ENCODE peak calls at places on chromosome 4, in eight cellular contexts. One of them, this sample, is unnamed.
A peak's percentile ranks its signal among the peaks of the same experiment; 100 is the strongest.

GRCh38 chr4:41480985-41481384 is 57.0 kb upstream of the LIMCH1 start:
- DNase-seq in uterus: no peak
- DNase-seq in adrenal gland: no peak
- DNase-seq in H1: no peak
- DNase-seq in A549: no peak
- DNase-seq in breast epithelium: no peak
- DNase-seq in endothelial cell of umbilical vein: no peak
- DNase-seq in sigmoid colon: no peak
- DNase-seq in this sample: no peak

GRCh38 chr4:147793569-147793968 is 61.7 kb downstream of the ARHGAP10 start:
- DNase-seq in sigmoid colon: no peak
- DNase-seq in A549: no peak
- DNase-seq in uterus: no peak
- DNase-seq in adrenal gland: no peak
- DNase-seq in breast epithelium: no peak
- DNase-seq in H1: no peak
- DNase-seq in endothelial cell of umbilical vein: no peak
- DNase-seq in this sample: no peak

GRCh38 chr4:100189820-100190642 is at the start of gene DDIT4L:
- DNase-seq in endothelial cell of umbilical vein: peak; percentile 42
- DNase-seq in sigmoid colon: peak; percentile 73
- DNase-seq in breast epithelium: no peak
- DNase-seq in H1: no peak
- DNase-seq in A549: peak; percentile 17
- DNase-seq in adrenal gland: peak; percentile 49
- DNase-seq in uterus: peak; percentile 29
- DNase-seq in this sample: no peak

GRCh38 chr4:151604238-151604637 is 156.6 kb downstream of the GATB start:
- DNase-seq in H1: no peak
- DNase-seq in A549: peak; percentile 6
- DNase-seq in breast epithelium: no peak
- DNase-seq in adrenal gland: no peak
- DNase-seq in endothelial cell of umbilical vein: peak; percentile 33
- DNase-seq in uterus: no peak
- DNase-seq in sigmoid colon: no peak
- DNase-seq in this sample: no peak

GRCh38 chr4:145909331-145909730 is 29.3 kb downstream of the ZNF827 start:
- DNase-seq in uterus: peak; percentile 87
- DNase-seq in H1: peak; percentile 13
- DNase-seq in breast epithelium: peak; percentile 71
- DNase-seq in adrenal gland: no peak
- DNase-seq in A549: peak; percentile 74
- DNase-seq in sigmoid colon: peak; percentile 92
- DNase-seq in endothelial cell of umbilical vein: no peak
- DNase-seq in this sample: no peak

GRCh38 chr4:26854701-26855100 is 5.9 kb upstream of the STIM2 start:
- DNase-seq in endothelial cell of umbilical vein: no peak
- DNase-seq in adrenal gland: no peak
- DNase-seq in sigmoid colon: no peak
- DNase-seq in A549: no peak
- DNase-seq in H1: no peak
- DNase-seq in breast epithelium: no peak
- DNase-seq in uterus: no peak
- DNase-seq in this sample: no peak

GRCh38 chr4:181952478-181952877 is 290.7 kb upstream of the TENM3 start:
- DNase-seq in breast epithelium: peak; percentile 21
- DNase-seq in endothelial cell of umbilical vein: peak; percentile 31
- DNase-seq in uterus: no peak
- DNase-seq in H1: no peak
- DNase-seq in adrenal gland: peak; percentile 69
- DNase-seq in A549: peak; percentile 4
- DNase-seq in sigmoid colon: no peak
- DNase-seq in this sample: no peak

GRCh38 chr4:123479944-123480343 is 83.3 kb downstream of the SPRY1 start:
- DNase-seq in breast epithelium: no peak
- DNase-seq in uterus: no peak
- DNase-seq in H1: no peak
- DNase-seq in endothelial cell of umbilical vein: no peak
- DNase-seq in adrenal gland: no peak
- DNase-seq in A549: no peak
- DNase-seq in sigmoid colon: no peak
- DNase-seq in this sample: no peak

GRCh38 chr4:38177792-38178665 is 217.8 kb downstream of the PTTG2 start:
- DNase-seq in H1: no peak
- DNase-seq in uterus: peak; percentile 72
- DNase-seq in breast epithelium: no peak
- DNase-seq in endothelial cell of umbilical vein: no peak
- DNase-seq in adrenal gland: peak; percentile 42
- DNase-seq in sigmoid colon: peak; percentile 85
- DNase-seq in A549: no peak
- DNase-seq in this sample: peak; percentile 50

GRCh38 chr4:95417531-95417930 is 131.2 kb downstream of the UNC5C start:
- DNase-seq in A549: no peak
- DNase-seq in breast epithelium: no peak
- DNase-seq in adrenal gland: no peak
- DNase-seq in endothelial cell of umbilical vein: no peak
- DNase-seq in sigmoid colon: no peak
- DNase-seq in uterus: no peak
- DNase-seq in H1: no peak
- DNase-seq in this sample: no peak

DNA sequence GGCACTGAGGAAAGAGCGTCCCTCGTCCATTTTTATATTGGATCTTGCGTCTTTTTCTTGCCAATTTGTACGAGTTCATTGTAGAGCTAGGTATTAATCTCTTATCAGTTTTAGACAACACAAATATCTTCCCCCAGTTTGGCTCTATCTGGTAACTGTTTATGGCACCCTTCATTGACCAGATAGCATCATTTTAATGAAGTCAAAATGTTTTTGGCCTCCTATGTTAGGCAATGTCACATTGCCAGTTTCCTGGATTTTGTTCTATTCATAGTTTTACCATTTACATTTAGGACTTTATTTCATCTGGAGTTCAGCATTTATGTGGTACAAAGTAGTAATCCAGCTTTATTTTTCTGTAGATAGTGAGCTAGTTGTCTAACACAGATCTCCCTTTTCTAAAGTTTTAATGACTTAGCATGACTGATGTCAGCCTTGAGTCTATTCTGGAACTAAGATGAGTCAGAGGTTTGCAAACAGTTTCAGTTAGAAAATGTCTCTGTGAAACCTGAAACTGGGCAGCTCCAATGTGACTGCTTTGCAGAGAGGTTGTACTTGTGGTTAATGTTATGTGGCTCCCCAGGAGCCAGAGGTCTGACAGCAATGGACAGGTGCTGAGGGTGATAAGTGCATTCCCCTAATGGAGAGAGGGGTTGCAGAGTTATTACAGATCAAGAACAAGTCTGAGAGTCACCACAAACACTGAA is 5.3 kb upstream of the STBD1 start:
- DNase-seq in H1: no peak
- DNase-seq in A549: peak; percentile 43
- DNase-seq in endothelial cell of umbilical vein: no peak
- DNase-seq in adrenal gland: peak; percentile 64
- DNase-seq in sigmoid colon: no peak
- DNase-seq in uterus: no peak
- DNase-seq in breast epithelium: no peak
- DNase-seq in this sample: no peak
- TF ChIP-seq POLR2A in H1: no peak
- TF ChIP-seq POLR2A in A549: no peak
- TF ChIP-seq POLR2A in endothelial cell of umbilical vein: no peak
- TF ChIP-seq POLR2A in adrenal gland: no peak
- TF ChIP-seq POLR2A in sigmoid colon: no peak
- TF ChIP-seq POLR2A in uterus: no peak
- TF ChIP-seq POLR2A in breast epithelium: no peak
- TF ChIP-seq POLR2A in this sample: no peak

GRCh38 chr4:8162625-8163024 is 4.0 kb upstream of the ABLIM2 start:
- DNase-seq in H1: no peak
- DNase-seq in uterus: no peak
- DNase-seq in adrenal gland: no peak
- DNase-seq in breast epithelium: no peak
- DNase-seq in endothelial cell of umbilical vein: no peak
- DNase-seq in sigmoid colon: no peak
- DNase-seq in A549: no peak
- DNase-seq in this sample: no peak
- H3K27ac ChIP-seq in H1: no peak overlapping the region
- H3K27ac ChIP-seq in uterus: no peak overlapping the region
- H3K27ac ChIP-seq in adrenal gland: no peak overlapping the region
- H3K27ac ChIP-seq in breast epithelium: no peak overlapping the region
- H3K27ac ChIP-seq in endothelial cell of umbilical vein: no peak overlapping the region
- H3K27ac ChIP-seq in sigmoid colon: no peak overlapping the region
- H3K27ac ChIP-seq in A549: no peak overlapping the region
- H3K27ac ChIP-seq in this sample: no peak overlapping the region

GRCh38 chr4:85778809-85779124 is 303.8 kb downstream of the ARHGAP24 start:
- DNase-seq in adrenal gland: no peak
- DNase-seq in uterus: no peak
- DNase-seq in sigmoid colon: no peak
- DNase-seq in endothelial cell of umbilical vein: peak; percentile 83
- DNase-seq in breast epithelium: no peak
- DNase-seq in A549: no peak
- DNase-seq in H1: no peak
- DNase-seq in this sample: no peak
- TF ChIP-seq POLR2A in adrenal gland: no peak
- TF ChIP-seq POLR2A in uterus: no peak
- TF ChIP-seq POLR2A in sigmoid colon: no peak
- TF ChIP-seq POLR2A in endothelial cell of umbilical vein: no peak
- TF ChIP-seq POLR2A in breast epithelium: no peak
- TF ChIP-seq POLR2A in A549: no peak
- TF ChIP-seq POLR2A in H1: no peak
- TF ChIP-seq POLR2A in this sample: no peak

GRCh38 chr4:16827762-16828724 is 70.4 kb downstream of the LDB2 start:
- DNase-seq in uterus: peak; percentile 36
- DNase-seq in A549: no peak
- DNase-seq in breast epithelium: no peak
- DNase-seq in sigmoid colon: no peak
- DNase-seq in H1: no peak
- DNase-seq in adrenal gland: peak; percentile 17
- DNase-seq in endothelial cell of umbilical vein: peak; percentile 57
- DNase-seq in this sample: no peak
- H3K27ac ChIP-seq in uterus: peak overlapping the region; percentile 61
- H3K27ac ChIP-seq in A549: no peak overlapping the region
- H3K27ac ChIP-seq in breast epithelium: no peak overlapping the region
- H3K27ac ChIP-seq in sigmoid colon: no peak overlapping the region
- H3K27ac ChIP-seq in H1: no peak overlapping the region
- H3K27ac ChIP-seq in adrenal gland: peak overlapping the region; percentile 19
- H3K27ac ChIP-seq in endothelial cell of umbilical vein: peak overlapping the region; percentile 10
- H3K27ac ChIP-seq in this sample: no peak overlapping the region

GRCh38 chr4:112282860-112283667 is 2.6 kb downstream of the TIFA start:
- DNase-seq in breast epithelium: no peak
- DNase-seq in A549: no peak
- DNase-seq in uterus: no peak
- DNase-seq in adrenal gland: no peak
- DNase-seq in H1: no peak
- DNase-seq in endothelial cell of umbilical vein: no peak
- DNase-seq in sigmoid colon: no peak
- DNase-seq in this sample: no peak

GRCh38 chr4:112284662-112285411 is 867 bp downstream of the TIFA start:
- DNase-seq in sigmoid colon: no peak
- DNase-seq in breast epithelium: peak; percentile 47
- DNase-seq in A549: peak; percentile 10
- DNase-seq in endothelial cell of umbilical vein: peak; percentile 69
- DNase-seq in H1: no peak
- DNase-seq in uterus: no peak
- DNase-seq in adrenal gland: no peak
- DNase-seq in this sample: peak; percentile 58

GRCh38 chr4:112287258-112287873 is 1.7 kb upstream of the TIFA start:
- DNase-seq in sigmoid colon: no peak
- DNase-seq in adrenal gland: no peak
- DNase-seq in H1: no peak
- DNase-seq in breast epithelium: no peak
- DNase-seq in uterus: no peak
- DNase-seq in A549: no peak
- DNase-seq in endothelial cell of umbilical vein: no peak
- DNase-seq in this sample: peak; percentile 78

GRCh38 chr4:112280657-112281056 is 5.0 kb downstream of the TIFA start:
- DNase-seq in uterus: no peak
- DNase-seq in breast epithelium: no peak
- DNase-seq in H1: no peak
- DNase-seq in sigmoid colon: no peak
- DNase-seq in endothelial cell of umbilical vein: no peak
- DNase-seq in A549: no peak
- DNase-seq in adrenal gland: no peak
- DNase-seq in this sample: no peak

DNA sequence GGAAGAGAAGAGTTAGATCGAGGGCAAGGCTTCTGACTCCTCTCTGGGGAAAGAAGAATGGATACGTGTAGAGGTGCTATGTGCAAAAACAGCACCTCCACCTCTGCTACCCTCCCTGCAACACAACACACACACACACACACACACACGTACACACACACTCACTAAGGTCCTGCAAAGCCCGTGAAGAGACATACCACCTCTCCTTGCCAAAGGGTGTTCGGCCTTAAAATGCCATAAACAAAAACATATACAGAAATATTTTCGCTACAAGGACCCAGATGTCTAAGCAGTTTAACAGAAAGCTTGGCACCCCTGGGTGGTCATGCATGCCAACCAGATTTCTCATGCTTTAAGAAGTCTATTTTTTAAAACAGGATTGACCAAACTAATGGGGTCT is 1.5 kb downstream of the TIFA start:
- DNase-seq in uterus: no peak
- DNase-seq in adrenal gland: no peak
- DNase-seq in sigmoid colon: no peak
- DNase-seq in A549: no peak
- DNase-seq in H1: no peak
- DNase-seq in endothelial cell of umbilical vein: peak; percentile 33
- DNase-seq in breast epithelium: no peak
- DNase-seq in this sample: no peak
- TF ChIP-seq POLR2A in uterus: no peak
- TF ChIP-seq POLR2A in adrenal gland: no peak
- TF ChIP-seq POLR2A in sigmoid colon: no peak
- TF ChIP-seq POLR2A in A549: no peak
- TF ChIP-seq POLR2A in H1: no peak
- TF ChIP-seq POLR2A in endothelial cell of umbilical vein: no peak
- TF ChIP-seq POLR2A in breast epithelium: no peak
- TF ChIP-seq POLR2A in this sample: no peak

GRCh38 chr4:74486905-74487304 is 42.0 kb downstream of the AREG start:
- DNase-seq in breast epithelium: no peak
- DNase-seq in H1: no peak
- DNase-seq in A549: no peak
- DNase-seq in adrenal gland: no peak
- DNase-seq in uterus: no peak
- DNase-seq in sigmoid colon: no peak
- DNase-seq in endothelial cell of umbilical vein: no peak
- DNase-seq in this sample: no peak

GRCh38 chr4:74487771-74488170 is 42.8 kb downstream of the AREG start:
- DNase-seq in endothelial cell of umbilical vein: no peak
- DNase-seq in uterus: no peak
- DNase-seq in H1: no peak
- DNase-seq in sigmoid colon: no peak
- DNase-seq in A549: no peak
- DNase-seq in adrenal gland: no peak
- DNase-seq in breast epithelium: no peak
- DNase-seq in this sample: no peak

DNA sequence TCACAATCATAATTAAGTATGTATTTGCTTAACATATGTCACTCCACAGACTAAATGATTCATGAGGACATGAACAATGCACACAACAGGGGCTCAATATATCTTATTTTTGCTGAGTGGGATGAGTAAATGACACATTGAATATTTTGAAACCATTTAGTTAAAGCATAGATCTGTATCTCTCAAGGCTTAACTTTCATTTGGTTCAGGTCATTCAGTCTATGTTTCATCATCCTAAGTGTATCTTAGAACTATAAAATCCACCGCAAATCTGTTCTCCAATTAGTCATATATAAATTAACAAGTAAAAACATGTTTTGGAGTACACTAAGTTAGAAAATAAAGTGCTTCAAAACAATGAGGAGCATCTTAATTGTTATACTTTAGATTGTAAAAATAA is 45.8 kb downstream of the AREG start:
- DNase-seq in endothelial cell of umbilical vein: no peak
- DNase-seq in uterus: no peak
- DNase-seq in H1: no peak
- DNase-seq in breast epithelium: no peak
- DNase-seq in A549: no peak
- DNase-seq in adrenal gland: no peak
- DNase-seq in sigmoid colon: no peak
- DNase-seq in this sample: no peak
- H3K27ac ChIP-seq in endothelial cell of umbilical vein: no peak overlapping the region
- H3K27ac ChIP-seq in uterus: no peak overlapping the region
- H3K27ac ChIP-seq in H1: no peak overlapping the region
- H3K27ac ChIP-seq in breast epithelium: no peak overlapping the region
- H3K27ac ChIP-seq in A549: no peak overlapping the region
- H3K27ac ChIP-seq in adrenal gland: no peak overlapping the region
- H3K27ac ChIP-seq in sigmoid colon: no peak overlapping the region
- H3K27ac ChIP-seq in this sample: no peak overlapping the region

This sample was measured in Peyer's patch.